ENCODE peak calls at places on chromosomes 7 and 10, in four cellular contexts. N is fibroblast of villous mesenchyme; V is activated T-helper 9 cell treated with anti-CD3 and anti-CD28 coated beads, Interleukin-2, amount 50 U/mL, for 16 hours; Q is stimulated activated CD8-positive, alpha-beta memory T cell treated with anti-CD3 and anti-CD28 coated beads, Interleukin-7, amount 100 ng/mL, for 1 hour. H is an unnamed sample.

GRCh38 chr7:47948096-47948790 is at the start of gene PKD1L1:
- DNase-seq in N (no peak), V (no peak), Q (no peak), H (no peak)

GRCh38 chr10:93701903-93702277 is 502 bp downstream of the FRA10AC1 start:
- DNase-seq in N (peak), V (no peak), Q (no peak), H (peak)

GRCh38 chr7:2706685-2707126 is 18.7 kb downstream of the AMZ1 start:
- DNase-seq in N (no peak), V (no peak), Q (no peak), H (no peak)

GRCh38 chr7:117127585-117128168 is 174.4 kb downstream of the ST7 start:
- DNase-seq in N (peak), V (peak), Q (peak), H (peak)

GRCh38 chr10:22849077-22849810 is 78.6 kb upstream of the ARMC3 start:
- DNase-seq in N (peak), V (no peak), Q (no peak), H (peak)

GRCh38 chr10:75935650-75936400 is 504.4 kb downstream of the LRMDA start:
- DNase-seq in N (no peak), V (no peak), Q (no peak), H (no peak)

GRCh38 chr10:118674226-118674919 is 78.9 kb upstream of the PRLHR start:
- DNase-seq in N (no peak), V (no peak), Q (no peak), H (no peak)

GRCh38 chr10:72263613-72264241 is 10.0 kb upstream of the DDIT4 start:
- DNase-seq in N (peak), V (no peak), Q (no peak), H (peak)

GRCh38 chr7:76073335-76073990 is 25.6 kb downstream of the MDH2 start:
- DNase-seq in N (no peak), V (no peak), Q (no peak), H (no peak)

GRCh38 chr7:90850516-90850915 is 254.4 kb downstream of the CDK14 start:
- DNase-seq in N (no peak), V (no peak), Q (no peak), H (no peak)

GRCh38 chr7:85135931-85136330 is 50.9 kb downstream of the SEMA3D start:
- DNase-seq in N (peak), V (no peak), Q (no peak), H (peak)

GRCh38 chr10:70355234-70356021 is 27.0 kb downstream of the LRRC20 start:
- DNase-seq in N (peak), V (no peak), Q (no peak), H (no peak)

GRCh38 chr10:63700209-63700934 is 179.2 kb downstream of the REEP3 start:
- DNase-seq in N (peak), V (no peak), Q (no peak), H (peak)

GRCh38 chr7:68888971-68889385 is 709.3 kb upstream of the AUTS2 start:
- DNase-seq in N (no peak), V (no peak), Q (no peak), H (peak)